ENCODE peak calls at places on chromosomes 3 and 15, in four cellular contexts. F is RWPE1, O is heart right ventricle, V is HuH-7. W is an unnamed sample.

GRCh38 chr3:52455283-52456168 is at the start of gene NISCH:
- DNase-seq in F (peak; percentile 87), V (peak; percentile 64), O (peak; percentile 95), W (peak; percentile 86)

GRCh38 chr15:63565784-63566183 is 31.4 kb upstream of the FBXL22 start:
- DNase-seq in O (no peak), V (no peak), F (no peak), W (no peak)

GRCh38 chr15:99565031-99565280 is 828 bp upstream of the MEF2A start:
- DNase-seq in F (no peak), O (no peak), V (no peak), W (peak; percentile 78)

GRCh38 chr15:86040360-86041095 is 39.1 kb upstream of the AGBL1 start:
- DNase-seq in F (no peak), O (no peak), V (no peak), W (no peak)

GRCh38 chr3:156207802-156208685 is 87.7 kb downstream of the KCNAB1 start:
- DNase-seq in O (no peak), V (no peak), F (no peak), W (no peak)

GRCh38 chr3:86967062-86967461 is 23.9 kb downstream of the VGLL3 start:
- DNase-seq in O (no peak), V (no peak), F (no peak), W (no peak)

GRCh38 chr3:53826048-53826447 is 20.2 kb downstream of the CHDH start:
- DNase-seq in V (no peak), F (no peak), O (no peak), W (no peak)

GRCh38 chr3:128402319-128402718 is 64.4 kb downstream of the DNAJB8 start:
- DNase-seq in V (peak; percentile 60), F (no peak), O (no peak), W (no peak)

GRCh38 chr3:158105124-158105709 is 1.0 kb downstream of the SHOX2 start:
- DNase-seq in O (no peak), F (no peak), V (peak; percentile 33), W (peak; percentile 10)

GRCh38 chr3:72288955-72289707 is 504.2 kb upstream of the PROK2 start:
- DNase-seq in F (no peak), V (no peak), O (no peak), W (no peak)

GRCh38 chr3:157263027-157263426 is 103.1 kb upstream of the CCNL1 start:
- DNase-seq in V (no peak), F (no peak), O (no peak), W (no peak)